ENCODE peak calls at places on chromosome 6, in five cellular contexts. One of them, this sample, is unnamed.
A peak's percentile ranks its signal among the peaks of the same experiment; 100 is the strongest.

GRCh38 chr6:44512868-44513641 is 125.5 kb downstream of the CDC5L start:
- DNase-seq in SK-N-SH: no peak
- DNase-seq in GM12878: no peak
- DNase-seq in K562: no peak
- DNase-seq in HCT116: peak; percentile 12
- DNase-seq in this sample: no peak

GRCh38 chr6:39422273-39422672 is 99.8 kb upstream of the KCNK16 start:
- DNase-seq in SK-N-SH: no peak
- DNase-seq in GM12878: no peak
- DNase-seq in K562: no peak
- DNase-seq in HCT116: no peak
- DNase-seq in this sample: no peak

GRCh38 chr6:41577865-41578713 is 31.9 kb downstream of the FOXP4 start:
- DNase-seq in SK-N-SH: peak; percentile 44
- DNase-seq in GM12878: no peak
- DNase-seq in K562: peak; percentile 76
- DNase-seq in HCT116: peak; percentile 48
- DNase-seq in this sample: no peak

GRCh38 chr6:132188865-132189264 is 212.4 kb downstream of the MOXD1 start:
- DNase-seq in SK-N-SH: no peak
- DNase-seq in GM12878: no peak
- DNase-seq in K562: no peak
- DNase-seq in HCT116: peak; percentile 6
- DNase-seq in this sample: no peak

GRCh38 chr6:135909737-135910387 is 58.4 kb downstream of the PDE7B start:
- DNase-seq in SK-N-SH: peak; percentile 41
- DNase-seq in GM12878: peak; percentile 19
- DNase-seq in K562: peak; percentile 40
- DNase-seq in HCT116: peak; percentile 76
- DNase-seq in this sample: no peak

GRCh38 chr6:109892451-109893435 is 85.4 kb upstream of the GPR6 start:
- DNase-seq in SK-N-SH: no peak
- DNase-seq in GM12878: no peak
- DNase-seq in K562: no peak
- DNase-seq in HCT116: peak; percentile 82
- DNase-seq in this sample: no peak

GRCh38 chr6:82568290-82568993 is 204.8 kb downstream of the TPBG start:
- DNase-seq in SK-N-SH: no peak
- DNase-seq in GM12878: peak; percentile 79
- DNase-seq in K562: no peak
- DNase-seq in HCT116: no peak
- DNase-seq in this sample: no peak

GRCh38 chr6:81465859-81466258 is 286.6 kb downstream of the TENT5A start:
- DNase-seq in SK-N-SH: peak; percentile 3
- DNase-seq in GM12878: no peak
- DNase-seq in K562: no peak
- DNase-seq in HCT116: peak; percentile 37
- DNase-seq in this sample: no peak

GRCh38 chr6:159819098-159819497 is 19.0 kb downstream of the PNLDC1 start:
- DNase-seq in SK-N-SH: no peak
- DNase-seq in GM12878: no peak
- DNase-seq in K562: peak; percentile 44
- DNase-seq in HCT116: no peak
- DNase-seq in this sample: no peak

GRCh38 chr6:158801655-158802294 is 17.4 kb downstream of the EZR start:
- DNase-seq in SK-N-SH: no peak
- DNase-seq in GM12878: no peak
- DNase-seq in K562: no peak
- DNase-seq in HCT116: no peak
- DNase-seq in this sample: no peak

GRCh38 chr6:27096834-27097511 is 150.5 kb upstream of the PRSS16 start:
- DNase-seq in SK-N-SH: peak; percentile 59
- DNase-seq in GM12878: no peak
- DNase-seq in K562: no peak
- DNase-seq in HCT116: peak; percentile 26
- DNase-seq in this sample: peak; percentile 96

GRCh38 chr6:46465294-46466165 is 25.7 kb downstream of the RCAN2 start:
- DNase-seq in SK-N-SH: no peak
- DNase-seq in GM12878: no peak
- DNase-seq in K562: no peak
- DNase-seq in HCT116: no peak
- DNase-seq in this sample: no peak
- TF ChIP-seq SIN3A in SK-N-SH: no peak
- TF ChIP-seq SIN3A in GM12878: no peak
- TF ChIP-seq SIN3A in K562: no peak
- TF ChIP-seq SIN3A in HCT116: no peak
- TF ChIP-seq SIN3A in this sample: no peak

DNA sequence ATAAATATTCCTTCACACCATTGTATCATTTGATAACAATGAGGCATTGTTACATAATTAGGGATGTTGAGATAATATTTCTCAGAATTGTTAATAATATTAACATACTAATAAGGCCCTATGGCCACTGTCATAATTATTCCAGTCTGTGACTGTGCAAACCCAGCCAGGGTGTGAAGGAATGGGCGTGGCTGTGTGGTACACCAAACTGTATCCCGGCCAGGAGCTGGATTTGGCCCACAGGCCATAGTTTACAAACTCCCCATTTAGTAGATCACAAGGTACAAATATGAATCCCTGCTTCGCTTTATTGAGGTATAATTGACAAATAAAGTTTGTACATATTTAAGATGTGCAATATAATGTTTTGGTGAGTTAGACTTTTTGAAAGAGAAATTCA is 894.7 kb downstream of the C6orf118 start:
- DNase-seq in SK-N-SH: no peak
- DNase-seq in GM12878: no peak
- DNase-seq in K562: no peak
- DNase-seq in HCT116: no peak
- DNase-seq in this sample: no peak
- H3K9me3 ChIP-seq in SK-N-SH: peaks cover 4% of the 10 kb centered on the region
- H3K9me3 ChIP-seq in GM12878: no peaks in the 10 kb centered on the region
- H3K9me3 ChIP-seq in K562: no peaks in the 10 kb centered on the region
- H3K9me3 ChIP-seq in HCT116: peaks cover 16% of the 10 kb centered on the region
- H3K9me3 ChIP-seq in this sample: no peaks in the 10 kb centered on the region

GRCh38 chr6:116866281-116866871 is 10.7 kb upstream of the RFX6 start:
- DNase-seq in SK-N-SH: no peak
- DNase-seq in GM12878: peak; percentile 5
- DNase-seq in K562: no peak
- DNase-seq in HCT116: no peak
- DNase-seq in this sample: no peak
- TF ChIP-seq SIN3A in SK-N-SH: no peak
- TF ChIP-seq SIN3A in GM12878: no peak
- TF ChIP-seq SIN3A in K562: no peak
- TF ChIP-seq SIN3A in HCT116: no peak
- TF ChIP-seq SIN3A in this sample: no peak

GRCh38 chr6:146768722-146769121 is 169.9 kb downstream of the ADGB start:
- DNase-seq in SK-N-SH: no peak
- DNase-seq in GM12878: no peak
- DNase-seq in K562: no peak
- DNase-seq in HCT116: no peak
- DNase-seq in this sample: no peak
- H3K9me3 ChIP-seq in SK-N-SH: no peaks in the 10 kb centered on the region
- H3K9me3 ChIP-seq in GM12878: no peaks in the 10 kb centered on the region
- H3K9me3 ChIP-seq in K562: no peaks in the 10 kb centered on the region
- H3K9me3 ChIP-seq in HCT116: no peaks in the 10 kb centered on the region
- H3K9me3 ChIP-seq in this sample: no peaks in the 10 kb centered on the region

DNA sequence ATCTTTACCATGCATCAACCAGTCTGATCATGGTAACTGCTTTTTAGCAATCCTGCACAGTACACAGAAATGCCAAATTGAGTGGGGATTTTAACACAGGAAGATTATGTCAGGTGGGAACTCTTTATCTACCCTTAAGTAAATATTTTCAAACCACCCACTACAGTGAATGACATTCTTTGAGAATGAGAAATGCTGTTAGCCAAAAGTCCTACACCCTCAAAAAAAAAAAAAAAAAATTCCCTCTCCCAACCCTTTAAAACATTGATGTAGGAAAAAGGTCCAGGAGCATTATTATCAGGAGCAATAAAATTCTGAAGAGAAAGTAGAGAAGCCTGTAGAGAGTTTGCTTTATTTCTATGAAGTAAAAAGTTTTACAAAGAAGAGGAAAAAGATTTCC is 307.2 kb upstream of the THEMIS start:
- DNase-seq in SK-N-SH: no peak
- DNase-seq in GM12878: no peak
- DNase-seq in K562: no peak
- DNase-seq in HCT116: no peak
- DNase-seq in this sample: no peak
- TF ChIP-seq SIN3A in SK-N-SH: no peak
- TF ChIP-seq SIN3A in GM12878: no peak
- TF ChIP-seq SIN3A in K562: no peak
- TF ChIP-seq SIN3A in HCT116: no peak
- TF ChIP-seq SIN3A in this sample: no peak

This sample was measured in Panc1.